ENCODE peak calls at places on chromosomes 2 and 18, in ten cellular contexts. I, Z, S, B, U, E, A, D, H and Q are unnamed samples.

GRCh38 chr2:149004836-149005235 is 33.7 kb upstream of the LYPD6B start:
- DNase-seq in S (no peak), D (peak), B (peak), Z (no peak), E (peak), U (no peak), I (no peak), A (no peak), H (no peak), Q (peak)

GRCh38 chr2:65020943-65021528 is 31.8 kb downstream of the SLC1A4 start:
- DNase-seq in B (no peak), D (no peak), U (no peak), Z (no peak), E (no peak), H (no peak), A (no peak), I (no peak), S (no peak), Q (no peak)

GRCh38 chr2:214547931-214548330 is 137.1 kb downstream of the VWC2L start:
- DNase-seq in B (no peak), Z (peak), S (no peak), A (no peak), E (no peak), H (no peak), U (no peak), D (no peak), I (no peak), Q (no peak)

GRCh38 chr18:59021500-59021899 is 118.2 kb upstream of the SEC11C start:
- DNase-seq in Z (no peak), U (no peak), S (no peak), I (no peak), H (no peak), A (no peak), E (no peak), B (no peak), D (no peak), Q (no peak)

GRCh38 chr2:46411245-46411641 is 68.1 kb upstream of the TMEM247 start:
- DNase-seq in A (no peak), I (no peak), B (no peak), U (peak), E (no peak), H (no peak), S (no peak), Z (peak), D (no peak), Q (no peak)

GRCh38 chr2:230956827-230957755 is 32.0 kb upstream of the GPR55 start:
- DNase-seq in B (peak), S (peak), A (peak), U (peak), E (peak), I (peak), D (peak), Z (peak), H (peak), Q (peak)

GRCh38 chr2:189179607-189179979 is at the start of gene COL5A2:
- DNase-seq in E (peak), B (peak), Z (peak), S (peak), H (peak), U (peak), I (no peak), D (peak), A (no peak), Q (peak)

GRCh38 chr2:191899442-191899841 is 52.6 kb upstream of the CAVIN2 start:
- DNase-seq in A (no peak), D (peak), B (peak), U (peak), S (no peak), Z (peak), H (no peak), E (peak), I (no peak), Q (peak)

GRCh38 chr2:42914314-42914713 is 121.9 kb upstream of the HAAO start:
- DNase-seq in A (no peak), E (no peak), D (no peak), I (no peak), H (no peak), S (no peak), U (no peak), B (no peak), Z (no peak), Q (no peak)

GRCh38 chr2:230714122-230714453 is 1.4 kb downstream of the CAB39 start:
- DNase-seq in Z (peak), I (no peak), A (no peak), U (peak), D (peak), H (peak), B (peak), E (peak), S (peak), Q (peak)

GRCh38 chr18:26652501-26652900 is 104.1 kb upstream of the KCTD1 start:
- DNase-seq in B (no peak), A (no peak), I (no peak), E (no peak), H (no peak), Z (no peak), S (no peak), D (no peak), U (peak), Q (no peak)

GRCh38 chr2:96977631-96978195 is 8.7 kb downstream of the FAM178B start:
- DNase-seq in H (no peak), D (peak), E (peak), A (peak), U (peak), B (peak), S (no peak), I (no peak), Z (peak), Q (peak)

GRCh38 chr2:216808805-216809425 is 50.9 kb downstream of the TNP1 start:
- DNase-seq in D (no peak), B (no peak), U (no peak), E (no peak), A (no peak), H (no peak), Z (no peak), S (no peak), I (no peak), Q (no peak)

GRCh38 chr2:132721938-132722337 is 51.9 kb upstream of the LYPD1 start:
- DNase-seq in B (no peak), I (no peak), A (no peak), D (no peak), H (no peak), S (no peak), U (no peak), E (no peak), Z (peak), Q (no peak)